ENCODE peak calls at places on chromosomes 6 and 20, in seven cellular contexts. P, J, V, M, H, T and K are unnamed samples.

GRCh38 chr20:3452127-3452526 is 18.7 kb upstream of the ATRN start:
- DNase-seq in J (no peak), M (no peak), V (no peak), T (no peak), H (no peak), P (no peak), K (no peak)

GRCh38 chr20:50624351-50625016 is 66.9 kb downstream of the RIPOR3 start:
- DNase-seq in V (peak), P (no peak), M (no peak), T (peak), H (no peak), J (no peak), K (peak)

GRCh38 chr20:22821826-22822225 is 213.3 kb upstream of the SSTR4 start:
- DNase-seq in T (no peak), M (no peak), J (no peak), P (no peak), V (no peak), H (no peak), K (no peak)

GRCh38 chr20:49282584-49283171 is 4.8 kb upstream of the ZNFX1 start:
- DNase-seq in H (no peak), P (no peak), V (no peak), T (no peak), J (no peak), M (no peak), K (no peak)

GRCh38 chr20:44028868-44029847 is 114.5 kb downstream of the TOX2 start:
- DNase-seq in T (no peak), H (peak), P (no peak), V (no peak), M (no peak), J (no peak), K (no peak)

GRCh38 chr6:170131351-170131750 is 159.5 kb downstream of the DLL1 start:
- DNase-seq in P (no peak), H (no peak), V (peak), T (no peak), J (no peak), M (no peak), K (peak)

GRCh38 chr20:32537657-32538525 is 47.2 kb downstream of the NOL4L start:
- DNase-seq in P (no peak), M (no peak), T (no peak), H (no peak), J (no peak), V (peak), K (no peak)

GRCh38 chr20:41154436-41155176 is 17.3 kb downstream of the PLCG1 start:
- DNase-seq in P (no peak), M (no peak), H (no peak), T (no peak), J (no peak), V (no peak), K (no peak)

GRCh38 chr6:32894085-32895005 is 40.4 kb downstream of the PSMB9 start:
- DNase-seq in M (peak), V (peak), T (peak), P (peak), J (peak), H (peak), K (peak)

GRCh38 chr20:47028487-47028886 is 133.8 kb downstream of the EYA2 start:
- DNase-seq in T (no peak), J (no peak), P (no peak), M (no peak), V (no peak), H (no peak), K (no peak)

GRCh38 chr6:158629376-158630221 is 14.9 kb downstream of the DYNLT1 start:
- DNase-seq in M (no peak), T (no peak), J (no peak), V (peak), H (peak), P (no peak), K (peak)

GRCh38 chr20:61310954-61311353 is 58.9 kb downstream of the CDH4 start:
- DNase-seq in H (no peak), M (no peak), P (no peak), J (no peak), T (no peak), V (no peak), K (no peak)

GRCh38 chr6:137495652-137496391 is 1.6 kb upstream of the OLIG3 start:
- DNase-seq in P (no peak), T (no peak), J (no peak), H (no peak), M (no peak), V (peak), K (no peak)

GRCh38 chr6:46771556-46771955 is 21.6 kb upstream of the MEP1A start:
- DNase-seq in H (no peak), J (no peak), M (no peak), V (no peak), T (no peak), P (no peak), K (no peak)

GRCh38 chr20:42544926-42545325 is 644.8 kb downstream of the PTPRT start:
- DNase-seq in M (no peak), J (no peak), T (no peak), P (no peak), H (no peak), V (no peak), K (no peak)

GRCh38 chr20:53576586-53577318 is 16.9 kb downstream of the ZNF217 start:
- DNase-seq in T (no peak), J (no peak), H (no peak), M (no peak), V (no peak), P (no peak), K (no peak)

GRCh38 chr6:166989427-166990034 is 9.7 kb upstream of the CEP43 start:
- DNase-seq in J (peak), P (no peak), V (no peak), M (no peak), T (peak), H (peak), K (no peak)

GRCh38 chr6:132275253-132275970 is 125.9 kb downstream of the MOXD1 start:
- DNase-seq in P (no peak), M (no peak), H (no peak), T (no peak), V (no peak), J (no peak), K (no peak)

GRCh38 chr6:157652601-157653363 is 170.3 kb upstream of the SNX9 start:
- DNase-seq in H (no peak), J (no peak), V (no peak), T (no peak), M (no peak), P (no peak), K (no peak)

GRCh38 chr6:89970609-89971337 is 76.5 kb downstream of the GJA10 start:
- DNase-seq in V (peak), T (no peak), J (no peak), H (peak), M (no peak), P (peak), K (peak)

GRCh38 chr6:79605061-79605460 is 26.1 kb upstream of the SH3BGRL2 start:
- DNase-seq in P (no peak), V (no peak), M (no peak), T (no peak), J (no peak), H (no peak), K (no peak)

GRCh38 chr20:20096421-20096820 is 44.1 kb downstream of the CFAP61 start:
- DNase-seq in V (no peak), J (no peak), H (no peak), T (no peak), M (no peak), P (no peak), K (no peak)

GRCh38 chr6:81767163-81768000 is 14.9 kb upstream of the TENT5A start:
- DNase-seq in H (no peak), T (no peak), J (no peak), P (no peak), M (no peak), V (no peak), K (no peak)

GRCh38 chr6:134627707-134628106 is 309.8 kb upstream of the SGK1 start:
- DNase-seq in H (no peak), V (no peak), T (no peak), M (no peak), P (no peak), J (no peak), K (no peak)

GRCh38 chr20:35318502-35319157 is 26.4 kb upstream of the FAM83C start:
- DNase-seq in P (peak), T (no peak), H (no peak), M (no peak), V (no peak), J (no peak), K (no peak)

GRCh38 chr6:45924763-45925342 is 90.8 kb downstream of the CLIC5 start:
- DNase-seq in H (no peak), M (no peak), V (no peak), T (no peak), P (no peak), J (no peak), K (no peak)

GRCh38 chr6:134217110-134217509 is 100.8 kb downstream of the SGK1 start:
- DNase-seq in T (no peak), H (no peak), J (no peak), P (no peak), M (no peak), V (no peak), K (no peak)

GRCh38 chr20:63118786-63119450 is 97.0 kb downstream of the YTHDF1 start:
- DNase-seq in T (no peak), H (no peak), V (no peak), P (no peak), M (no peak), J (no peak), K (peak)

GRCh38 chr20:16785221-16785620 is 37.1 kb downstream of the OTOR start:
- DNase-seq in M (no peak), V (no peak), T (no peak), P (no peak), J (no peak), H (no peak), K (no peak)

GRCh38 chr6:30888472-30889137 is 4.3 kb downstream of the DDR1 start:
- DNase-seq in H (no peak), J (no peak), M (no peak), P (no peak), V (peak), T (no peak), K (no peak)

GRCh38 chr20:25308671-25309394 is 60.9 kb downstream of the PYGB start:
- DNase-seq in H (no peak), P (no peak), M (no peak), V (no peak), T (no peak), J (no peak), K (peak)

GRCh38 chr20:33709905-33710541 is 10.1 kb downstream of the PXMP4 start:
- DNase-seq in H (no peak), P (no peak), V (peak), M (no peak), T (no peak), J (no peak), K (no peak)

GRCh38 chr20:48632017-48632824 is 195.6 kb downstream of the PREX1 start:
- DNase-seq in H (no peak), M (no peak), T (no peak), P (no peak), V (no peak), J (no peak), K (peak)

GRCh38 chr20:57663681-57664451 is 43.6 kb upstream of the ZBP1 start:
- DNase-seq in J (no peak), M (no peak), P (no peak), T (no peak), H (no peak), V (peak), K (peak)